ENCODE peak calls at places on chromosomes 5 and 9, in five cellular contexts. V, G, Q, A and I are unnamed samples.

GRCh38 chr9:116549061-116549664 is 137.9 kb upstream of the TRIM32 start:
- DNase-seq in V (no peak), G (peak; percentile 90), Q (peak; percentile 83), A (peak; percentile 97), I (peak; percentile 70)

GRCh38 chr9:126464694-126465441 is 138.2 kb downstream of the MVB12B start:
- DNase-seq in V (no peak), G (peak; percentile 26), A (no peak), Q (no peak), I (no peak)

GRCh38 chr5:132655821-132656773 is 1.9 kb upstream of the IL13 start:
- DNase-seq in G (no peak), V (peak; percentile 53), Q (no peak), A (no peak), I (no peak)

GRCh38 chr9:71669265-71669975 is 98.9 kb downstream of the CEMIP2 start:
- DNase-seq in G (no peak), V (no peak), Q (no peak), A (no peak), I (no peak)

GRCh38 chr9:136092353-136092650 is 2.8 kb downstream of the NACC2 start:
- DNase-seq in Q (no peak), G (no peak), V (no peak), A (no peak), I (no peak)

GRCh38 chr5:148224131-148224742 is 14.1 kb upstream of the MARCOL start:
- DNase-seq in G (no peak), Q (no peak), V (no peak), A (no peak), I (no peak)

GRCh38 chr5:89827388-89827787 is 582.2 kb downstream of the CETN3 start:
- DNase-seq in G (peak; percentile 39), V (no peak), Q (no peak), A (no peak), I (no peak)

GRCh38 chr5:71922584-71923106 is 184.6 kb upstream of the MAP1B start:
- DNase-seq in A (peak; percentile 64), V (no peak), G (no peak), Q (no peak), I (no peak)

GRCh38 chr9:136944094-136944518 is 432 bp downstream of the FBXW5 start:
- DNase-seq in A (peak; percentile 55), Q (no peak), G (no peak), V (no peak), I (no peak)